ENCODE peak calls at places on chromosomes 3 and 15, in five cellular contexts. S is neuronal stem cell, Q is IMR-90, Y is mesendoderm, A is mesenchymal stem cell. F is an unnamed sample.

GRCh38 chr3:192224634-192225033 is 502.7 kb downstream of the FGF12 start:
- DNase-seq in S (no peak), Q (no peak), Y (no peak), A (no peak), F (no peak)

GRCh38 chr15:61070111-61070901 is 158.8 kb downstream of the RORA start:
- DNase-seq in S (no peak), Q (no peak), Y (no peak), A (no peak), F (no peak)

GRCh38 chr3:30263238-30263920 is 343.0 kb upstream of the TGFBR2 start:
- DNase-seq in S (no peak), Q (no peak), Y (no peak), A (peak), F (no peak)

GRCh38 chr3:75631541-75631940 is 32.6 kb upstream of the FRG2C start:
- DNase-seq in S (no peak), Q (no peak), Y (no peak), A (no peak), F (no peak)

GRCh38 chr3:132805071-132805470 is 82.9 kb upstream of the NPHP3 start:
- DNase-seq in S (no peak), Q (no peak), Y (no peak), A (no peak), F (no peak)

GRCh38 chr3:66133853-66134445 is 86.9 kb upstream of the SLC25A26 start:
- DNase-seq in S (no peak), Q (no peak), Y (no peak), A (no peak), F (no peak)

GRCh38 chr3:185561958-185562357 is 9.6 kb upstream of the LIPH start:
- DNase-seq in S (no peak), Q (no peak), Y (no peak), A (no peak), F (no peak)

GRCh38 chr15:70486451-70487379 is 276.6 kb downstream of the UACA start:
- DNase-seq in S (no peak), Q (peak), Y (no peak), A (peak), F (no peak)

GRCh38 chr15:77032647-77033416 is 37.9 kb downstream of the PSTPIP1 start:
- DNase-seq in S (no peak), Q (no peak), Y (no peak), A (no peak), F (no peak)

GRCh38 chr3:194030372-194030771 is 105.6 kb upstream of the HES1 start:
- DNase-seq in S (no peak), Q (no peak), Y (no peak), A (no peak), F (no peak)

GRCh38 chr3:172892158-172892557 is 141.6 kb downstream of the ECT2 start:
- DNase-seq in S (no peak), Q (peak), Y (no peak), A (peak), F (no peak)

GRCh38 chr3:80063535-80063934 is 295.7 kb upstream of the ROBO1 start:
- DNase-seq in S (no peak), Q (no peak), Y (no peak), A (no peak), F (no peak)

GRCh38 chr3:67016522-67017080 is 18.5 kb downstream of the KBTBD8 start:
- DNase-seq in S (no peak), Q (no peak), Y (no peak), A (no peak), F (no peak)

GRCh38 chr3:112931737-112932521 is 43.0 kb downstream of the CD200R1 start:
- DNase-seq in S (no peak), Q (no peak), Y (no peak), A (no peak), F (no peak)

GRCh38 chr3:192812736-192813383 is 85.5 kb upstream of the FGF12 start:
- DNase-seq in S (peak), Q (peak), Y (peak), A (peak), F (no peak)

GRCh38 chr3:127072971-127073851 is 90.3 kb downstream of the PLXNA1 start:
- DNase-seq in S (no peak), Q (no peak), Y (no peak), A (no peak), F (no peak)

GRCh38 chr3:195895900-195896360 is 12.4 kb downstream of the TNK2 start:
- DNase-seq in S (peak), Q (no peak), Y (peak), A (peak), F (no peak)

GRCh38 chr3:114508976-114509375 is 215.1 kb downstream of the TIGIT start:
- DNase-seq in S (no peak), Q (peak), Y (peak), A (peak), F (no peak)

GRCh38 chr3:171260899-171261298 is 199.3 kb downstream of the TNIK start:
- DNase-seq in S (no peak), Q (no peak), Y (no peak), A (no peak), F (no peak)

GRCh38 chr3:111800472-111800871 is 58.6 kb upstream of the PHLDB2 start:
- DNase-seq in S (no peak), Q (no peak), Y (no peak), A (no peak), F (no peak)
- H3K27ac ChIP-seq in S (no peak), Q (no peak), Y (no peak), A (no peak), F (no peak)

GRCh38 chr3:145936986-145937385 is 224.0 kb downstream of the PLOD2 start:
- DNase-seq in S (no peak), Q (no peak), Y (no peak), A (peak), F (no peak)
- H3K4me2 ChIP-seq in S (no peak), Q (no peak), Y (no peak), A (no peak), F (no peak)

GRCh38 chr3:33170531-33170930 is 48.1 kb downstream of the SUSD5 start:
- DNase-seq in S (no peak), Q (no peak), Y (peak), A (no peak), F (no peak)

GRCh38 chr3:33174095-33174494 is 44.5 kb downstream of the SUSD5 start:
- DNase-seq in S (no peak), Q (no peak), Y (no peak), A (no peak), F (no peak)

GRCh38 chr3:33173103-33173502 is 45.5 kb downstream of the SUSD5 start:
- DNase-seq in S (no peak), Q (no peak), Y (no peak), A (no peak), F (no peak)

GRCh38 chr3:33173672-33174071 is 44.9 kb downstream of the SUSD5 start:
- DNase-seq in S (no peak), Q (no peak), Y (no peak), A (no peak), F (no peak)

GRCh38 chr3:33171580-33171979 is 47.0 kb downstream of the SUSD5 start:
- DNase-seq in S (no peak), Q (no peak), Y (no peak), A (no peak), F (no peak)
- H3K23ac ChIP-seq in S (no peak), Q (no peak), Y (no peak), A (no peak), F (no peak)

GRCh38 chr15:31843426-31844055 is 186.8 kb upstream of the CHRNA7 start:
- DNase-seq in S (no peak), Q (no peak), Y (no peak), A (no peak), F (no peak)
- H3K27ac ChIP-seq in S (no peak), Q (no peak), Y (no peak), A (no peak), F (no peak)

GRCh38 chr3:24769918-24770317 is 275.3 kb upstream of the THRB start:
- DNase-seq in S (no peak), Q (no peak), Y (no peak), A (no peak), F (no peak)
- H3K4me2 ChIP-seq in S (no peak), Q (no peak), Y (no peak), A (no peak), F (no peak)

GRCh38 chr3:42894693-42895092 is 11.2 kb upstream of the ZNF662 start:
- DNase-seq in S (no peak), Q (no peak), Y (no peak), A (no peak), F (no peak)

GRCh38 chr3:42898896-42899675 is 6.9 kb upstream of the ZNF662 start:
- DNase-seq in S (no peak), Q (no peak), Y (no peak), A (no peak), F (no peak)

GRCh38 chr3:42892807-42893206 is 13.1 kb upstream of the ZNF662 start:
- DNase-seq in S (no peak), Q (no peak), Y (no peak), A (no peak), F (no peak)

GRCh38 chr3:42892169-42892568 is 13.8 kb upstream of the ZNF662 start:
- DNase-seq in S (no peak), Q (peak), Y (no peak), A (no peak), F (no peak)

GRCh38 chr3:42895332-42895868 is 10.5 kb upstream of the ZNF662 start:
- DNase-seq in S (no peak), Q (no peak), Y (no peak), A (no peak), F (no peak)
- H3K23ac ChIP-seq in S (no peak), Q (no peak), Y (no peak), A (no peak), F (no peak)

DNA sequence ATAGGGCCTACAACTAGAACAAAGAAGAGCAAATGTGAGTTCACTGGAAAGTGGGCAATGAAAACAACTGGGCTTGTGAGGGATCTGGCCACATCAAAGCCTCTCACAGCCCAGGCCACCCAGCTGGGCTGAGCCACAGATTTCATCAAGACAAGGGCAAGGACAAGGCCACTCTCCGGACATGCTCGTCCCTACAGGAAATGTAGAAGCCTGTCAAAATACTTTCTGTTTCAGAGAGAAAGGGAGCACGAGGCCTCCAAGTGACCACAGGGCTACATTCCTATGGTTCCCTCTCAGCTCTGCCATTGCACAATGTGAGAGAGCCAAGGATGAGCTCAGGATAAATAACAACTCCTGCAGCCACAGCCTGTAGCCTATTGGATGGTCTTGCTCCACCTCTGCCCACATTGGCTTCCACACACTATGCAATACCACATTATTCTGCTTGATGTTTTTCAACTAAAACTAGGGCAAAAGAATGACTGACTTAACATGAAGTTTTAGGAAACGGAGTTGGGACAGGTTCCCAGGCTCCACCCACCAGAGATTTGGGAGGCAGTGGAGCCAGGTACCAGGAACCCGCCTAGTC is 12.1 kb downstream of the TBC1D2B start:
- DNase-seq in S (no peak), Q (peak), Y (peak), A (peak), F (no peak)
- H3K27ac ChIP-seq in S (no peak), Q (peak), Y (no peak), A (peak), F (no peak)

DNA sequence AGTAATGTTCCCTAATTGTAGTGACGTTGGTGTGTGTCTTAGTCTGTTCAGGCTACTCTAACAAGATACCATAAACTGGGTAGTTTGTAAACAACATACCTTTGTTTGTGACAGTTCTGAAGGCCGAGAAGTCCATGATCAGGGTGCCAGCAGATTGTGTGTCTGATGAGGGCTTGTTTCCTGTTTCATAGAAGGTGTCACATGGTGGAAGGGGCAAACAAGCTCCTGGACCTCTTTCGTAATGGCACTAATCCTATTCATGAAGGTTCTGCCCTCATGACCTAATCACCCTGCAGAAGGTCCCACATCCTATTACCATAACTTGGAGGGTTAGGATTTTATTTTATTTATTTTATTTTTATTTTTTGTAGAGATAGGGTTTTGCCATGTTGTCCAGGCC is 11.1 kb downstream of the ATXN7 start:
- DNase-seq in S (no peak), Q (no peak), Y (no peak), A (no peak), F (no peak)
- H3K4me2 ChIP-seq in S (no peak), Q (no peak), Y (no peak), A (no peak), F (no peak)

DNA sequence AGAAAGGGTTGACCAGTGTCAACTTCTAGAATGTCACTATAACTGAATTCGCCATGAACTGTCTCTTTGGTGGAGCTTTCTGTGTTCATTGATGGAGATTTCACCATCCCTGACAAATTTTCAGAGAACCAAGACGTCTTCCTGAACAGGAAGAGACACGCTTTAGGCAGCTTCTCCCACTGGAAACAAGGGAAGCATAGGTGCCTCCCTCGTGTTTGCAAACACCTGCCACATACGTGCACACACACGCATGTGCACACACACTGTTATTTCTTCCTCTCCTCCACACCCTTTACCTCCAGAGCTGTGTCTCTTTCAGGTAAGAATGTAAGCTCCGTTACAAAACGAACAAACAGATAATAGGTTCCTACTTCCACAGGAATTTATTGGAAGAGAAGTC is 15.6 kb downstream of the ARRDC4 start:
- DNase-seq in S (no peak), Q (no peak), Y (no peak), A (no peak), F (no peak)
- H3K23ac ChIP-seq in S (no peak), Q (no peak), Y (no peak), A (no peak), F (no peak)

DNA sequence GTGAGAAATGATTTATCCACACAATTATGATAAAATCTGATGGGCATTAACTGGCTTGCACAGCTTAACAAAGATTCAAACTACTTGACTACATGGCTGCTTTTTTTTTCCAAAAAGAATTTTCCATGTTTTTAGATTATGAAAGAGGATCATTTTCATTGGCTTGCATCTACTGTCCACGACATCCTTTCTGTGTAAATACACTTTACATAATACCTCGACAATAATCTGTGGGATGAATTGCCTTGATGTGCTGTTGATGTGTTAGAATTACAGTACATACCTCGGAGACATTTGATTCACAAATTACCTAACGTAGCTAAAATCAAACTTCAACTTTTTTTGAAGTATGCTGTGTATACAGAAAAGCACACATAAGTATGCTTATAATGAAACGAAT is 104.4 kb downstream of the PPP2R3A start:
- DNase-seq in S (no peak), Q (peak), Y (no peak), A (no peak), F (no peak)
- H3K27ac ChIP-seq in S (no peak), Q (no peak), Y (no peak), A (peak), F (no peak)

F was measured in H9.